ENCODE peak calls at places on chromosomes 12 and 14, in seven cellular contexts. One of them, this sample, is unnamed.

GRCh38 chr14:93114713-93115068 is 1.0 kb downstream of the ITPK1 start:
- DNase-seq in HFF-Myc: no peak
- DNase-seq in LHCN-M2: no peak
- DNase-seq in activated T-cell treated with anti-CD3 and anti-CD28 coated beads for 48 hours: no peak
- DNase-seq in hepatocyte: no peak
- DNase-seq in Peyer's patch: peak
- DNase-seq in aorta: peak
- DNase-seq in this sample: no peak

GRCh38 chr14:32764131-32764530 is 174.5 kb upstream of the NPAS3 start:
- DNase-seq in Peyer's patch: no peak
- DNase-seq in activated T-cell treated with anti-CD3 and anti-CD28 coated beads for 48 hours: no peak
- DNase-seq in hepatocyte: no peak
- DNase-seq in LHCN-M2: peak
- DNase-seq in aorta: no peak
- DNase-seq in HFF-Myc: no peak
- DNase-seq in this sample: no peak

GRCh38 chr14:65290830-65291229 is 121.7 kb upstream of the FUT8 start:
- DNase-seq in LHCN-M2: peak
- DNase-seq in aorta: no peak
- DNase-seq in hepatocyte: no peak
- DNase-seq in Peyer's patch: no peak
- DNase-seq in HFF-Myc: peak
- DNase-seq in activated T-cell treated with anti-CD3 and anti-CD28 coated beads for 48 hours: peak
- DNase-seq in this sample: no peak

GRCh38 chr14:97274626-97275025 is 477.4 kb downstream of the VRK1 start:
- DNase-seq in aorta: no peak
- DNase-seq in activated T-cell treated with anti-CD3 and anti-CD28 coated beads for 48 hours: no peak
- DNase-seq in Peyer's patch: no peak
- DNase-seq in hepatocyte: no peak
- DNase-seq in LHCN-M2: no peak
- DNase-seq in HFF-Myc: no peak
- DNase-seq in this sample: no peak

GRCh38 chr12:83823386-83824045 is 1089.1 kb downstream of the SLC6A15 start:
- DNase-seq in activated T-cell treated with anti-CD3 and anti-CD28 coated beads for 48 hours: peak
- DNase-seq in aorta: no peak
- DNase-seq in hepatocyte: peak
- DNase-seq in HFF-Myc: no peak
- DNase-seq in Peyer's patch: no peak
- DNase-seq in LHCN-M2: peak
- DNase-seq in this sample: peak

GRCh38 chr12:19382111-19382526 is 57.2 kb upstream of the AEBP2 start:
- DNase-seq in activated T-cell treated with anti-CD3 and anti-CD28 coated beads for 48 hours: peak
- DNase-seq in HFF-Myc: peak
- DNase-seq in LHCN-M2: peak
- DNase-seq in Peyer's patch: no peak
- DNase-seq in hepatocyte: peak
- DNase-seq in aorta: peak
- DNase-seq in this sample: no peak

GRCh38 chr14:91234791-91235114 is 9.8 kb downstream of the GPR68 start:
- DNase-seq in activated T-cell treated with anti-CD3 and anti-CD28 coated beads for 48 hours: no peak
- DNase-seq in aorta: no peak
- DNase-seq in hepatocyte: no peak
- DNase-seq in LHCN-M2: no peak
- DNase-seq in Peyer's patch: no peak
- DNase-seq in HFF-Myc: no peak
- DNase-seq in this sample: no peak

GRCh38 chr12:102050660-102051430 is 10.9 kb downstream of the WASHC3 start:
- DNase-seq in activated T-cell treated with anti-CD3 and anti-CD28 coated beads for 48 hours: no peak
- DNase-seq in HFF-Myc: no peak
- DNase-seq in aorta: no peak
- DNase-seq in LHCN-M2: no peak
- DNase-seq in Peyer's patch: no peak
- DNase-seq in hepatocyte: no peak
- DNase-seq in this sample: no peak

GRCh38 chr14:33909380-33910084 is 41.3 kb downstream of the EGLN3 start:
- DNase-seq in Peyer's patch: no peak
- DNase-seq in HFF-Myc: no peak
- DNase-seq in aorta: no peak
- DNase-seq in activated T-cell treated with anti-CD3 and anti-CD28 coated beads for 48 hours: no peak
- DNase-seq in hepatocyte: peak
- DNase-seq in LHCN-M2: no peak
- DNase-seq in this sample: no peak

GRCh38 chr12:93235881-93236280 is 141.8 kb upstream of the NUDT4 start:
- DNase-seq in activated T-cell treated with anti-CD3 and anti-CD28 coated beads for 48 hours: no peak
- DNase-seq in hepatocyte: no peak
- DNase-seq in LHCN-M2: no peak
- DNase-seq in aorta: no peak
- DNase-seq in Peyer's patch: no peak
- DNase-seq in HFF-Myc: no peak
- DNase-seq in this sample: no peak

GRCh38 chr12:75721231-75721641 is 209.8 kb upstream of the KRR1 start:
- DNase-seq in aorta: no peak
- DNase-seq in Peyer's patch: no peak
- DNase-seq in activated T-cell treated with anti-CD3 and anti-CD28 coated beads for 48 hours: no peak
- DNase-seq in LHCN-M2: no peak
- DNase-seq in HFF-Myc: no peak
- DNase-seq in hepatocyte: no peak
- DNase-seq in this sample: no peak

GRCh38 chr12:127070512-127071157 is 1196.3 kb upstream of the TMEM132C start:
- DNase-seq in Peyer's patch: no peak
- DNase-seq in HFF-Myc: no peak
- DNase-seq in LHCN-M2: no peak
- DNase-seq in hepatocyte: no peak
- DNase-seq in activated T-cell treated with anti-CD3 and anti-CD28 coated beads for 48 hours: no peak
- DNase-seq in aorta: no peak
- DNase-seq in this sample: no peak

GRCh38 chr14:54420478-54421116 is 20.6 kb downstream of the CNIH1 start:
- DNase-seq in Peyer's patch: no peak
- DNase-seq in activated T-cell treated with anti-CD3 and anti-CD28 coated beads for 48 hours: no peak
- DNase-seq in aorta: no peak
- DNase-seq in hepatocyte: peak
- DNase-seq in HFF-Myc: no peak
- DNase-seq in LHCN-M2: peak
- DNase-seq in this sample: no peak

GRCh38 chr14:89402363-89402762 is 14.7 kb downstream of the FOXN3 start:
- DNase-seq in LHCN-M2: no peak
- DNase-seq in HFF-Myc: no peak
- DNase-seq in activated T-cell treated with anti-CD3 and anti-CD28 coated beads for 48 hours: no peak
- DNase-seq in Peyer's patch: no peak
- DNase-seq in aorta: no peak
- DNase-seq in hepatocyte: no peak
- DNase-seq in this sample: no peak

GRCh38 chr12:69602954-69603353 is 7.8 kb downstream of the LRRC10 start:
- DNase-seq in activated T-cell treated with anti-CD3 and anti-CD28 coated beads for 48 hours: no peak
- DNase-seq in HFF-Myc: no peak
- DNase-seq in aorta: no peak
- DNase-seq in LHCN-M2: peak
- DNase-seq in Peyer's patch: no peak
- DNase-seq in hepatocyte: no peak
- DNase-seq in this sample: no peak

GRCh38 chr12:105166736-105167135 is 59.2 kb downstream of the WASHC4 start:
- DNase-seq in LHCN-M2: peak
- DNase-seq in aorta: no peak
- DNase-seq in Peyer's patch: no peak
- DNase-seq in hepatocyte: no peak
- DNase-seq in HFF-Myc: no peak
- DNase-seq in activated T-cell treated with anti-CD3 and anti-CD28 coated beads for 48 hours: no peak
- DNase-seq in this sample: no peak

GRCh38 chr12:77062846-77063461 is 2.4 kb downstream of the E2F7 start:
- DNase-seq in LHCN-M2: peak
- DNase-seq in aorta: no peak
- DNase-seq in HFF-Myc: no peak
- DNase-seq in hepatocyte: peak
- DNase-seq in activated T-cell treated with anti-CD3 and anti-CD28 coated beads for 48 hours: no peak
- DNase-seq in Peyer's patch: no peak
- DNase-seq in this sample: no peak